ENCODE peak calls at places on chromosomes 12 and 14, in ten cellular contexts. M is astrocyte of the cerebellum; D is nephron progenitor cell; V is endothelial cell; O is heart left ventricle; A is transverse colon; U is AG10803; C is neural progenitor cell; S is bronchial epithelial cell; F is CD4-positive, alpha-beta T cell. T is an unnamed sample.

GRCh38 chr14:68471029-68471963 is 321.6 kb downstream of the ZFP36L1 start:
- DNase-seq in C (peak), O (no peak), A (no peak), S (no peak), U (no peak), V (no peak), M (no peak), D (no peak), F (no peak), T (no peak)

GRCh38 chr12:116366456-116366776 is 88.9 kb upstream of the MED13L start:
- DNase-seq in U (no peak), O (no peak), M (no peak), F (no peak), C (peak), A (no peak), V (no peak), D (no peak), S (no peak), T (no peak)

GRCh38 chr14:48023881-48024280 is 348.5 kb upstream of the MDGA2 start:
- DNase-seq in F (no peak), D (no peak), O (no peak), V (no peak), S (peak), U (no peak), C (no peak), A (no peak), M (no peak), T (no peak)

GRCh38 chr12:92912052-92912451 is 17.0 kb downstream of the EEA1 start:
- DNase-seq in O (no peak), D (no peak), U (peak), C (no peak), F (no peak), V (no peak), A (no peak), M (peak), S (peak), T (no peak)

GRCh38 chr12:45125997-45126396 is 75.1 kb upstream of the DBX2 start:
- DNase-seq in S (peak), F (no peak), M (no peak), C (no peak), D (no peak), A (no peak), U (no peak), O (no peak), V (no peak), T (no peak)

GRCh38 chr14:54102530-54102929 is 145.9 kb upstream of the BMP4 start:
- DNase-seq in V (no peak), C (no peak), O (no peak), F (no peak), A (no peak), U (no peak), S (no peak), D (no peak), M (no peak), T (no peak)

GRCh38 chr14:52840916-52841315 is 49.5 kb upstream of the GNPNAT1 start:
- DNase-seq in F (no peak), D (no peak), V (no peak), C (no peak), O (no peak), U (peak), A (no peak), M (no peak), S (peak), T (no peak)

GRCh38 chr12:15621140-15621539 is 168.0 kb downstream of the EPS8 start:
- DNase-seq in M (no peak), V (no peak), D (no peak), U (no peak), A (no peak), S (no peak), C (no peak), O (no peak), F (no peak), T (no peak)

GRCh38 chr12:26736563-26737486 is 96.2 kb downstream of the ITPR2 start:
- DNase-seq in C (no peak), U (no peak), D (no peak), A (no peak), S (peak), F (no peak), O (no peak), V (no peak), M (no peak), T (no peak)

GRCh38 chr14:88005978-88006851 is 1.3 kb downstream of the GPR65 start:
- DNase-seq in S (no peak), C (no peak), O (no peak), U (peak), F (peak), M (no peak), A (peak), V (no peak), D (no peak), T (no peak)

GRCh38 chr14:76267322-76268012 is 108.5 kb upstream of the ESRRB start:
- DNase-seq in D (peak), S (peak), M (peak), F (no peak), A (peak), U (peak), V (peak), C (peak), O (peak), T (peak)

GRCh38 chr14:76947078-76947837 is 81.2 kb downstream of the IRF2BPL start:
- DNase-seq in S (peak), C (peak), M (peak), F (peak), O (peak), U (peak), A (peak), V (peak), D (peak), T (peak)

GRCh38 chr14:26394114-26394855 is 203.5 kb downstream of the NOVA1 start:
- DNase-seq in A (peak), M (peak), D (no peak), O (no peak), U (peak), F (no peak), S (peak), C (peak), V (no peak), T (no peak)
- TF ChIP-seq CTCF in A (no peak), M (peak), D (no peak), O (peak), U (no peak), F (no peak), S (peak), C (peak), V (no peak), T (no peak)

GRCh38 chr14:105576525-105577088 is 50.2 kb downstream of the TMEM121 start:
- DNase-seq in A (no peak), C (no peak), M (no peak), F (no peak), D (no peak), O (no peak), U (no peak), S (no peak), V (no peak), T (no peak)
- TF ChIP-seq CTCF in A (no peak), C (no peak), M (no peak), F (no peak), D (no peak), O (no peak), U (no peak), S (no peak), V (no peak), T (no peak)

GRCh38 chr14:56135001-56135400 is 16.8 kb downstream of the PELI2 start:
- DNase-seq in C (no peak), O (no peak), D (no peak), V (no peak), A (no peak), U (no peak), M (no peak), F (no peak), S (no peak), T (no peak)
- TF ChIP-seq CTCF in C (no peak), O (no peak), D (no peak), V (no peak), A (no peak), U (no peak), M (no peak), F (no peak), S (no peak), T (no peak)

GRCh38 chr12:99809921-99810320 is 162.4 kb downstream of the GARIN6 start:
- DNase-seq in V (no peak), U (no peak), D (no peak), O (no peak), F (no peak), S (no peak), A (no peak), C (peak), M (no peak), T (no peak)

GRCh38 chr12:99806304-99806703 is 158.8 kb downstream of the GARIN6 start:
- DNase-seq in C (no peak), F (no peak), O (no peak), D (no peak), A (no peak), S (no peak), M (no peak), U (no peak), V (no peak), T (no peak)

DNA sequence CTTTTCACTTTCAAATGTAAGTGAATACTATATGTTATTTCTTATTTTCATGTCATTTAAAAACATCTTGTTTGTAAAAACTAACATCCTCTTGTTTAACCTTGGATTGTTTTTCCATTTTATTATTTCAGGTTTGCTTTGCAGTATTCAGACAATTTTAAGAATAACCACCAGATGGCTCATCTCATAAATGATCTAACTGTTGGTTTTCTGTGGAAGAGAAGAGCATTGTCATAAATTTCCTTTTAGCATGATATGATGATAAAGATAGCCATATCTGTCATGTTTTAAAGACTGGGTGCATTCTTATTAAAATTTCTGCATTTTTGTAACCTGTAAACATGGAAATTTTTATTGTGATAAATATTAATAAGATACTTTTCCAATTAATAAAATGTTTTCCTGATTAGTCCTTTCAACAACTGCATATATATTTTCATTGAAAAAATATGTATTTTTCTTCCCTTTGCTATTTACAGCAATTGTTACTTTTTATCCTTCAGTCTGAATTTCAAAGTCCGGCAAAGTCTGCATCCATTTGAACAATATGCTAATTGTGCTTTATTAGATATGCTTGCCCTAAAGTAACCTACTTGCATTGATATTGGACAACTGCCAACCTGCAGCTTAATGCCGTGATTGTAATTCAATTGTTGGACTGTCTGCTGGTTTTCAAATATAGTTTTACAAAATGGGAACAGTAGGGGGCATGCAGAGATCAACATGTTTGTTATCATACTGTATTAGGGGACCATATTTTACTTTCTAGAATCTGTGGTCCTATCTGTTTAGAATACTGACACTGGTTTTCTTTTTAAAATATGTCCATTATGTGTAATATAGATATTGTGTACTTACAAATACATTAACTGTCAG is 163.4 kb downstream of the GARIN6 start:
- DNase-seq in A (no peak), O (no peak), S (peak), U (peak), F (no peak), V (no peak), C (no peak), D (no peak), M (peak), T (no peak)
- TF ChIP-seq CTCF in A (no peak), O (peak), S (peak), U (peak), F (no peak), V (peak), C (peak), D (no peak), M (peak), T (peak)

GRCh38 chr12:1434296-1434955 is 160.0 kb downstream of the FBXL14 start:
- DNase-seq in U (no peak), V (no peak), D (no peak), F (no peak), A (no peak), C (no peak), M (no peak), O (no peak), S (peak), T (no peak)
- TF ChIP-seq CTCF in U (no peak), V (no peak), D (no peak), F (no peak), A (no peak), C (no peak), M (no peak), O (no peak), S (no peak), T (no peak)

GRCh38 chr14:35404496-35405303 is at the start of gene NFKBIA:
- DNase-seq in U (peak), O (peak), S (peak), F (peak), A (peak), M (no peak), D (peak), C (peak), V (peak), T (peak)

GRCh38 chr14:35402323-35403084 is 2.0 kb downstream of the NFKBIA start:
- DNase-seq in U (no peak), C (no peak), M (no peak), F (peak), A (peak), S (peak), O (no peak), V (no peak), D (no peak), T (no peak)

GRCh38 chr14:35403085-35403396 is 1.5 kb downstream of the NFKBIA start:
- DNase-seq in D (no peak), O (peak), S (peak), C (no peak), U (no peak), M (no peak), A (peak), V (no peak), F (no peak), T (no peak)

GRCh38 chr14:35404246-35404495 is 378 bp downstream of the NFKBIA start:
- DNase-seq in U (no peak), O (no peak), S (no peak), M (no peak), F (no peak), V (no peak), A (no peak), C (no peak), D (no peak), T (no peak)

GRCh38 chr14:35403397-35404245 is 928 bp downstream of the NFKBIA start:
- DNase-seq in U (peak), A (peak), V (peak), S (peak), M (peak), C (peak), O (peak), D (peak), F (peak), T (peak)
- TF ChIP-seq CTCF in U (no peak), A (no peak), V (no peak), S (peak), M (no peak), C (no peak), O (no peak), D (no peak), F (no peak), T (no peak)

GRCh38 chr14:38248629-38249028 is 7.3 kb downstream of the CLEC14A start:
- DNase-seq in S (no peak), O (no peak), V (no peak), C (peak), F (no peak), A (no peak), U (no peak), M (no peak), D (no peak), T (no peak)
- TF ChIP-seq CTCF in S (no peak), O (no peak), V (no peak), C (peak), F (no peak), A (no peak), U (peak), M (no peak), D (peak), T (peak)

DNA sequence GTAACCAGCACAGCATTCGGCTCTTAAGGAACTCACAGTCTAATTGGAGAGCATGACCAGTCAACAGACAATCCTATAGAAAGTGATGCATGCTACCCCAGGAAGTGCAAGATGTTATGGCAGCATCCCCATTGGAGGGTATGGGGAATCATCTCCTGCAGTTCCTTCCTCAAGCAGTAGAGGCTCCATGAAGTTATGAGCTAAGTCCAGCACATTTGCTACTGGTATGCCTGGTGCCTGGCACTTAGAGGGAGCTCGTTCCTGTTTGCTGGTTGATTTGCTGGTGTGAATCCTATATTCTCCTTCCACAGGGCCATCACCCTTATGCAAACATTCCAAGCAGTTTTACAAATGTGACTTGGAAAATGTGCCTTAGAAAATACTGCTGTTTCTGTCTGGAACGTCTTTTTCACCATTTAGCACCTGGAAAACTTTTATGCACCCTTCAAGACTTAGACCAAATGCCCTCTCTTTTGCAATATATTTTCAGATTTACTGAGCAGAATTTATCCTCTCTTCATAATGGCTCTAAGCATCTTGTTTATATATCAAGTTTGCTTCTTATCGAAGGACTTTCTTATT is 136.1 kb upstream of the WSCD2 start:
- DNase-seq in F (no peak), C (peak), V (peak), U (peak), S (peak), A (no peak), O (no peak), M (no peak), D (peak), T (peak)
- TF ChIP-seq CTCF in F (no peak), C (peak), V (peak), U (peak), S (peak), A (peak), O (peak), M (peak), D (peak), T (peak)

DNA sequence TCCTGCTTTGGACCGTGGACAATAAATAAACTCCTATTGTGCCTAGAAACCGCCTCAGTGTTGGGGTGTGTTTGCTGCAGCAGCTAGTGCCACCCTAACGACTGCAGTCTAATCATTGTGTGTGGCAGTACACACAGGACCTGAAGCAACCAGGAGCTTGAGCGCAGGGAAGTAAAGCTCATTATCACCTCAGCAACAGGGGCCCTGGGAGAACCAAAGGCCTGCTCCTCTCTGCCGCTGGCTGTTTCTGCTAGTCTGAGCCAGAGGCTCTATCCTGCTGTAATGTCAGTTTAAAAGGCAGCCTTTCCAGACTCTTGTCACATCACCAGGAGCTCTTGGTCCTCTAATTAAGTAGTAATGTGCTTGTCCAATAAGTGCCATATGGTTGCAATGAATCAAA is 119.3 kb downstream of the CACNA1C start:
- DNase-seq in S (no peak), A (no peak), M (no peak), C (peak), D (no peak), V (no peak), O (no peak), F (no peak), U (no peak), T (no peak)
- TF ChIP-seq CTCF in S (no peak), A (no peak), M (no peak), C (no peak), D (no peak), V (no peak), O (no peak), F (no peak), U (no peak), T (no peak)

T was measured in glutamatergic neuron.